ENCODE peak calls at places on chromosomes 2 and 18, in seven cellular contexts. One of them, this sample, is unnamed.
A peak's percentile ranks its signal among the peaks of the same experiment; 100 is the strongest.

GRCh38 chr18:22346968-22347611 is 70.6 kb downstream of the CTAGE1 start:
- DNase-seq in SK-N-SH: no peak
- DNase-seq in HepG2: peak; percentile 5
- DNase-seq in NT2/D1: no peak
- DNase-seq in K562: no peak
- DNase-seq in H1: no peak
- DNase-seq in GM12878: no peak
- DNase-seq in this sample: no peak

GRCh38 chr2:96856776-96857673 is 791 bp downstream of the ANKRD39 start:
- DNase-seq in SK-N-SH: no peak
- DNase-seq in HepG2: peak; percentile 47
- DNase-seq in NT2/D1: no peak
- DNase-seq in K562: no peak
- DNase-seq in H1: no peak
- DNase-seq in GM12878: no peak
- DNase-seq in this sample: no peak

GRCh38 chr2:54469484-54470053 is 13.4 kb downstream of the SPTBN1 start:
- DNase-seq in SK-N-SH: peak; percentile 51
- DNase-seq in HepG2: no peak
- DNase-seq in NT2/D1: no peak
- DNase-seq in K562: no peak
- DNase-seq in H1: no peak
- DNase-seq in GM12878: no peak
- DNase-seq in this sample: no peak

GRCh38 chr2:219736196-219736595 is 108.8 kb downstream of the SLC4A3 start:
- DNase-seq in SK-N-SH: peak; percentile 49
- DNase-seq in HepG2: peak; percentile 51
- DNase-seq in NT2/D1: peak; percentile 80
- DNase-seq in K562: peak; percentile 25
- DNase-seq in H1: no peak
- DNase-seq in GM12878: no peak
- DNase-seq in this sample: peak; percentile 44

GRCh38 chr2:47725808-47726207 is 57.1 kb upstream of the MSH6 start:
- DNase-seq in SK-N-SH: no peak
- DNase-seq in HepG2: no peak
- DNase-seq in NT2/D1: no peak
- DNase-seq in K562: no peak
- DNase-seq in H1: no peak
- DNase-seq in GM12878: no peak
- DNase-seq in this sample: no peak

GRCh38 chr18:55544028-55544427 is 44.0 kb downstream of the TCF4 start:
- DNase-seq in SK-N-SH: peak; percentile 37
- DNase-seq in HepG2: no peak
- DNase-seq in NT2/D1: no peak
- DNase-seq in K562: no peak
- DNase-seq in H1: no peak
- DNase-seq in GM12878: no peak
- DNase-seq in this sample: no peak

GRCh38 chr18:11320981-11321380 is 171.6 kb upstream of the PIEZO2 start:
- DNase-seq in SK-N-SH: no peak
- DNase-seq in HepG2: no peak
- DNase-seq in NT2/D1: no peak
- DNase-seq in K562: no peak
- DNase-seq in H1: no peak
- DNase-seq in GM12878: no peak
- DNase-seq in this sample: no peak

GRCh38 chr2:215535726-215536125 is 99.9 kb upstream of the FN1 start:
- DNase-seq in SK-N-SH: no peak
- DNase-seq in HepG2: peak; percentile 48
- DNase-seq in NT2/D1: no peak
- DNase-seq in K562: no peak
- DNase-seq in H1: no peak
- DNase-seq in GM12878: no peak
- DNase-seq in this sample: no peak

GRCh38 chr18:38241216-38241615 is 675.6 kb upstream of the CELF4 start:
- DNase-seq in SK-N-SH: no peak
- DNase-seq in HepG2: no peak
- DNase-seq in NT2/D1: no peak
- DNase-seq in K562: no peak
- DNase-seq in H1: no peak
- DNase-seq in GM12878: no peak
- DNase-seq in this sample: no peak

GRCh38 chr18:13568443-13569392 is 157.6 kb downstream of the FAM210A start:
- DNase-seq in SK-N-SH: no peak
- DNase-seq in HepG2: peak; percentile 17
- DNase-seq in NT2/D1: no peak
- DNase-seq in K562: no peak
- DNase-seq in H1: no peak
- DNase-seq in GM12878: peak; percentile 74
- DNase-seq in this sample: no peak

GRCh38 chr2:97936199-97936598 is 59.5 kb downstream of the TMEM131 start:
- DNase-seq in SK-N-SH: no peak
- DNase-seq in HepG2: peak; percentile 25
- DNase-seq in NT2/D1: peak; percentile 18
- DNase-seq in K562: no peak
- DNase-seq in H1: peak; percentile 17
- DNase-seq in GM12878: no peak
- DNase-seq in this sample: peak; percentile 54

GRCh38 chr2:69309336-69310048 is 77.5 kb downstream of the GFPT1 start:
- DNase-seq in SK-N-SH: peak; percentile 37
- DNase-seq in HepG2: no peak
- DNase-seq in NT2/D1: no peak
- DNase-seq in K562: peak; percentile 28
- DNase-seq in H1: no peak
- DNase-seq in GM12878: no peak
- DNase-seq in this sample: no peak

GRCh38 chr2:193868833-193869232 is 1674.1 kb upstream of the TMEFF2 start:
- DNase-seq in SK-N-SH: no peak
- DNase-seq in HepG2: no peak
- DNase-seq in NT2/D1: no peak
- DNase-seq in K562: no peak
- DNase-seq in H1: no peak
- DNase-seq in GM12878: no peak
- DNase-seq in this sample: no peak

GRCh38 chr2:191013617-191013875 is 425 bp downstream of the STAT1 start:
- DNase-seq in SK-N-SH: no peak
- DNase-seq in HepG2: no peak
- DNase-seq in NT2/D1: no peak
- DNase-seq in K562: no peak
- DNase-seq in H1: no peak
- DNase-seq in GM12878: no peak
- DNase-seq in this sample: no peak

GRCh38 chr2:8249191-8249590 is 432.7 kb upstream of the ID2 start:
- DNase-seq in SK-N-SH: no peak
- DNase-seq in HepG2: no peak
- DNase-seq in NT2/D1: no peak
- DNase-seq in K562: no peak
- DNase-seq in H1: no peak
- DNase-seq in GM12878: no peak
- DNase-seq in this sample: no peak

GRCh38 chr2:127086800-127087737 is 19.9 kb downstream of the BIN1 start:
- DNase-seq in SK-N-SH: peak; percentile 89
- DNase-seq in HepG2: no peak
- DNase-seq in NT2/D1: no peak
- DNase-seq in K562: peak; percentile 72
- DNase-seq in H1: no peak
- DNase-seq in GM12878: peak; percentile 81
- DNase-seq in this sample: no peak

GRCh38 chr2:241997017-241997416 is 127.5 kb downstream of the RTP5 start:
- DNase-seq in SK-N-SH: no peak
- DNase-seq in HepG2: no peak
- DNase-seq in NT2/D1: no peak
- DNase-seq in K562: no peak
- DNase-seq in H1: no peak
- DNase-seq in GM12878: no peak
- DNase-seq in this sample: no peak

GRCh38 chr18:45339819-45340550 is 275.3 kb upstream of the SLC14A2 start:
- DNase-seq in SK-N-SH: no peak
- DNase-seq in HepG2: no peak
- DNase-seq in NT2/D1: no peak
- DNase-seq in K562: no peak
- DNase-seq in H1: no peak
- DNase-seq in GM12878: no peak
- DNase-seq in this sample: no peak
- TF ChIP-seq YY1 in SK-N-SH: no peak
- TF ChIP-seq YY1 in HepG2: no peak
- TF ChIP-seq YY1 in NT2/D1: no peak
- TF ChIP-seq YY1 in K562: no peak
- TF ChIP-seq YY1 in H1: no peak
- TF ChIP-seq YY1 in GM12878: no peak
- TF ChIP-seq YY1 in this sample: no peak

DNA sequence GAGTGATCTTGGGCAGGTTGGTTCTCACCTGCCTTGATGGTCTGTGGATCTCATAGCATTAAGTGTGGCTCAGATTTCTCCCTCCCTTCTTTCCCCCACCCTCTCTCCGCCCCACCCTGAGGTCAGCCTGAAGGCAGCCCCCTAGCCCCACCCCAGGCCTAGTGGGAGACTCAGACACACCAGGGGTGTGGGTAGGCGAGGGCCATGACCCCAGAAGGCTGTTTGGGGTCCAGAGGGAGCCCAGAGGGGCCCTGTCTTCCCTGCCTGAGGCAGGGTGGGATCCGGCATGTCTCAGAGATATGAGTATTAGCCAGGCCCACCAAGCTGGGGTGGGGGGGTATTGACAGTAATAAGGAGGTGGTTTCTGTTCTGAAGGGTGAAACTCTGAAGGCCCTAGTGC is 160.5 kb downstream of the GLI2 start:
- DNase-seq in SK-N-SH: no peak
- DNase-seq in HepG2: no peak
- DNase-seq in NT2/D1: no peak
- DNase-seq in K562: no peak
- DNase-seq in H1: no peak
- DNase-seq in GM12878: no peak
- DNase-seq in this sample: no peak
- H3K4me1 ChIP-seq in SK-N-SH: peaks cover 39% of the 10 kb centered on the region
- H3K4me1 ChIP-seq in HepG2: no peaks in the 10 kb centered on the region
- H3K4me1 ChIP-seq in NT2/D1: peaks cover 32% of the 10 kb centered on the region
- H3K4me1 ChIP-seq in K562: no peaks in the 10 kb centered on the region
- H3K4me1 ChIP-seq in H1: peaks cover 40% of the 10 kb centered on the region
- H3K4me1 ChIP-seq in GM12878: no peaks in the 10 kb centered on the region
- H3K4me1 ChIP-seq in this sample: peaks cover 3% of the 10 kb centered on the region

DNA sequence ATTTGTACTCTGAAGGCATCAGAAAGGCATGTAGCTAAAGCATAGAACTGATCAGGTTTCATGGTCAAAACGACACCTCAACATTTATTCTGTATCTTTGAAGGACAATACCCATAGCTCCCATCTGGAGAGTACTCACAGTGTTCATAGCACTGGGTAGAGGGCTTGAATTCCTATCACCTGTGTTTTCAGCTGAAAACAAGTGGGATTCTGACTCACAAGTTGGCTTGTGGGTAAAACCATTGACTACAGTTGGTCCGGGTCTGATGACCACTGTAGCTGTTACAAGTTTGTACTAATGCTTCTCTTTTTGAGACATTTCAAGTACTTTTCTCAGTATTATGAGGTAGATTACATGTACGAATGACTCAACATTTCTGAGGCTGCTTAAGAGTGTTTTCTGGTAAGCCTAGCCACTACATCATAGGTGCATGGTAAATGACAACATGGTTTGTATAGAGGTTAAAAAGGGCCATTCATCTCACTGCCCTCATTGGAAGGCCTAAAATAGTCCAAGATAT is 68.6 kb upstream of the PELI1 start:
- DNase-seq in SK-N-SH: no peak
- DNase-seq in HepG2: no peak
- DNase-seq in NT2/D1: no peak
- DNase-seq in K562: no peak
- DNase-seq in H1: no peak
- DNase-seq in GM12878: peak; percentile 60
- DNase-seq in this sample: no peak
- TF ChIP-seq YY1 in SK-N-SH: no peak
- TF ChIP-seq YY1 in HepG2: no peak
- TF ChIP-seq YY1 in NT2/D1: no peak
- TF ChIP-seq YY1 in K562: no peak
- TF ChIP-seq YY1 in H1: no peak
- TF ChIP-seq YY1 in GM12878: no peak
- TF ChIP-seq YY1 in this sample: no peak

DNA sequence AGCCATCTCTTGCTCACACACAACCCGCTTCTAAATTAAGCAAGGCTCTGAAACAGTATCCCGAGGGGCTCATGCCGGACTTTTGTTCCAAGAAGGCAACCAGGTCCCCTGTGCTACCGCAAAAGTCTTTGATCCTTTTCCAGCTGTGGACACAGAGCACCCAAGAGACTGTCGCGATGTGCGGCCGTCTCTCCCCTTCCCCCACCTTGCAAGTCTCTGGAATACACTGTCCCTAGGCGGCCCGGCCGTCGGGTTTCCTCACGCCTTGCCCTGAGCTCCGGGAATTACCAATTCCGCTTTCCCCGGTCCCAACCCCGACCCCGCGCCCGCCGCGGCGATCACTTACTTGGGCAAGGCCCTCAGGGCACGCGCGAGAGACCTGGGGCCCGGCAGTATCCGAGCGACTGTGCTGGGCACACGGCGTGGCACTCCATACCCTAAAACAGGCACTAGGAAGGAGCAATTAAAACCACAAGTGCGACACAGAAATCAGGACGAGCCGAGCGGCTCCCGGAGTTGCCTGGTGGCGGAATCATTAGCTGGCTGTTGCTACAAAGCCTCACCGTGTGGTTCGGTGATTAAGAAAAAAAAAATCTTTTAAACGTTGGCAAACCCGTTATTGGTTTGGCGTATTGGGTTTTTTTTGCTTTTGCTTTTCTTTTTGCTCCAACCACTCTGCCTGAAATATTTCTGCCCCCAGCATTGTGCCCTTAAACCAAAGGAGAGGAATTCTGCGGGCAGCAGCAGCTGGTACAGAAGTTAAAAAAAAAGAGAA is 2.2 kb upstream of the DLX1 start:
- DNase-seq in SK-N-SH: peak; percentile 48
- DNase-seq in HepG2: no peak
- DNase-seq in NT2/D1: no peak
- DNase-seq in K562: no peak
- DNase-seq in H1: no peak
- DNase-seq in GM12878: no peak
- DNase-seq in this sample: no peak
- H3K4me1 ChIP-seq in SK-N-SH: peaks cover 18% of the 10 kb centered on the region
- H3K4me1 ChIP-seq in HepG2: peaks cover 72% of the 10 kb centered on the region
- H3K4me1 ChIP-seq in NT2/D1: peaks cover 33% of the 10 kb centered on the region
- H3K4me1 ChIP-seq in K562: peaks cover 7% of the 10 kb centered on the region
- H3K4me1 ChIP-seq in H1: peaks cover 27% of the 10 kb centered on the region
- H3K4me1 ChIP-seq in GM12878: peaks cover 17% of the 10 kb centered on the region
- H3K4me1 ChIP-seq in this sample: no peaks in the 10 kb centered on the region

This sample was measured in HCT116.